ENCODE peak calls at places on chromosomes 4 and X, in six cellular contexts. One of them, this sample, is unnamed.

GRCh38 chr4:189979196-189980047 is 38.8 kb downstream of the FRG1 start:
- DNase-seq in fibroblast of villous mesenchyme: no peak
- DNase-seq in foreskin fibroblast: no peak
- DNase-seq in fibroblast of lung: no peak
- DNase-seq in sigmoid colon: no peak
- DNase-seq in ovary: no peak
- DNase-seq in this sample: no peak

GRCh38 chrX:15204130-15204751 is 65.6 kb downstream of the ASB9 start:
- DNase-seq in fibroblast of villous mesenchyme: no peak
- DNase-seq in foreskin fibroblast: no peak
- DNase-seq in fibroblast of lung: no peak
- DNase-seq in sigmoid colon: no peak
- DNase-seq in ovary: no peak
- DNase-seq in this sample: no peak

GRCh38 chr4:38804654-38805295 is at the start of gene TLR1:
- DNase-seq in fibroblast of villous mesenchyme: peak; percentile 61
- DNase-seq in foreskin fibroblast: peak; percentile 22
- DNase-seq in fibroblast of lung: peak; percentile 54
- DNase-seq in sigmoid colon: no peak
- DNase-seq in ovary: no peak
- DNase-seq in this sample: peak; percentile 60

GRCh38 chrX:95367286-95367685 is 1317.4 kb upstream of the DIAPH2 start:
- DNase-seq in fibroblast of villous mesenchyme: no peak
- DNase-seq in foreskin fibroblast: no peak
- DNase-seq in fibroblast of lung: no peak
- DNase-seq in sigmoid colon: no peak
- DNase-seq in ovary: no peak
- DNase-seq in this sample: no peak

GRCh38 chr4:2944882-2945526 is 18.2 kb downstream of the NOP14 start:
- DNase-seq in fibroblast of villous mesenchyme: no peak
- DNase-seq in foreskin fibroblast: no peak
- DNase-seq in fibroblast of lung: no peak
- DNase-seq in sigmoid colon: peak; percentile 52
- DNase-seq in ovary: no peak
- DNase-seq in this sample: no peak

GRCh38 chr4:25986807-25987206 is 72.8 kb downstream of the SMIM20 start:
- DNase-seq in fibroblast of villous mesenchyme: no peak
- DNase-seq in foreskin fibroblast: no peak
- DNase-seq in fibroblast of lung: no peak
- DNase-seq in sigmoid colon: no peak
- DNase-seq in ovary: no peak
- DNase-seq in this sample: no peak

GRCh38 chr4:162522724-162523123 is 358.9 kb upstream of the FSTL5 start:
- DNase-seq in fibroblast of villous mesenchyme: no peak
- DNase-seq in foreskin fibroblast: no peak
- DNase-seq in fibroblast of lung: peak; percentile 6
- DNase-seq in sigmoid colon: no peak
- DNase-seq in ovary: no peak
- DNase-seq in this sample: no peak

GRCh38 chr4:113157086-113157857 is 107.8 kb downstream of the ANK2 start:
- DNase-seq in fibroblast of villous mesenchyme: no peak
- DNase-seq in foreskin fibroblast: no peak
- DNase-seq in fibroblast of lung: no peak
- DNase-seq in sigmoid colon: no peak
- DNase-seq in ovary: no peak
- DNase-seq in this sample: no peak

GRCh38 chr4:8050555-8051206 is 107.9 kb downstream of the ABLIM2 start:
- DNase-seq in fibroblast of villous mesenchyme: peak; percentile 42
- DNase-seq in foreskin fibroblast: peak; percentile 12
- DNase-seq in fibroblast of lung: peak; percentile 42
- DNase-seq in sigmoid colon: peak; percentile 93
- DNase-seq in ovary: peak; percentile 89
- DNase-seq in this sample: peak; percentile 9

GRCh38 chr4:78603384-78603783 is 51.8 kb downstream of the ANXA3 start:
- DNase-seq in fibroblast of villous mesenchyme: no peak
- DNase-seq in foreskin fibroblast: no peak
- DNase-seq in fibroblast of lung: no peak
- DNase-seq in sigmoid colon: no peak
- DNase-seq in ovary: no peak
- DNase-seq in this sample: no peak

GRCh38 chr4:75860606-75861005 is 41.6 kb downstream of the PPEF2 start:
- DNase-seq in fibroblast of villous mesenchyme: no peak
- DNase-seq in foreskin fibroblast: no peak
- DNase-seq in fibroblast of lung: no peak
- DNase-seq in sigmoid colon: no peak
- DNase-seq in ovary: no peak
- DNase-seq in this sample: no peak

GRCh38 chr4:104940927-104941326 is 205.7 kb upstream of the TET2 start:
- DNase-seq in fibroblast of villous mesenchyme: no peak
- DNase-seq in foreskin fibroblast: no peak
- DNase-seq in fibroblast of lung: no peak
- DNase-seq in sigmoid colon: no peak
- DNase-seq in ovary: no peak
- DNase-seq in this sample: no peak

GRCh38 chr4:139798456-139798855 is 132.8 kb downstream of the MGST2 start:
- DNase-seq in fibroblast of villous mesenchyme: no peak
- DNase-seq in foreskin fibroblast: no peak
- DNase-seq in fibroblast of lung: peak; percentile 40
- DNase-seq in sigmoid colon: no peak
- DNase-seq in ovary: no peak
- DNase-seq in this sample: no peak

GRCh38 chr4:106809083-106809482 is 227.0 kb downstream of the DKK2 start:
- DNase-seq in fibroblast of villous mesenchyme: peak; percentile 53
- DNase-seq in foreskin fibroblast: peak; percentile 38
- DNase-seq in fibroblast of lung: peak; percentile 54
- DNase-seq in sigmoid colon: no peak
- DNase-seq in ovary: no peak
- DNase-seq in this sample: peak; percentile 37

GRCh38 chr4:31360786-31361185 is 640.6 kb downstream of the PCDH7 start:
- DNase-seq in fibroblast of villous mesenchyme: peak; percentile 64
- DNase-seq in foreskin fibroblast: no peak
- DNase-seq in fibroblast of lung: peak; percentile 77
- DNase-seq in sigmoid colon: no peak
- DNase-seq in ovary: no peak
- DNase-seq in this sample: peak; percentile 38

GRCh38 chr4:98657531-98658286 is 702 bp downstream of the TSPAN5 start:
- DNase-seq in fibroblast of villous mesenchyme: peak; percentile 80
- DNase-seq in foreskin fibroblast: peak; percentile 80
- DNase-seq in fibroblast of lung: peak; percentile 76
- DNase-seq in sigmoid colon: no peak
- DNase-seq in ovary: peak; percentile 26
- DNase-seq in this sample: no peak

GRCh38 chr4:48129307-48130014 is 4.6 kb downstream of the TXK start:
- DNase-seq in fibroblast of villous mesenchyme: no peak
- DNase-seq in foreskin fibroblast: no peak
- DNase-seq in fibroblast of lung: no peak
- DNase-seq in sigmoid colon: no peak
- DNase-seq in ovary: peak; percentile 7
- DNase-seq in this sample: no peak

GRCh38 chr4:140255467-140255866 is 101.5 kb upstream of the MAML3 start:
- DNase-seq in fibroblast of villous mesenchyme: no peak
- DNase-seq in foreskin fibroblast: no peak
- DNase-seq in fibroblast of lung: peak; percentile 64
- DNase-seq in sigmoid colon: no peak
- DNase-seq in ovary: no peak
- DNase-seq in this sample: no peak

GRCh38 chr4:2220016-2220620 is 21.8 kb downstream of the HAUS3 start:
- DNase-seq in fibroblast of villous mesenchyme: peak; percentile 71
- DNase-seq in foreskin fibroblast: peak; percentile 56
- DNase-seq in fibroblast of lung: peak; percentile 54
- DNase-seq in sigmoid colon: peak; percentile 77
- DNase-seq in ovary: peak; percentile 63
- DNase-seq in this sample: peak; percentile 53

GRCh38 chrX:21946925-21947641 is 6.6 kb downstream of the SMS start:
- DNase-seq in fibroblast of villous mesenchyme: peak; percentile 67
- DNase-seq in foreskin fibroblast: no peak
- DNase-seq in fibroblast of lung: peak; percentile 73
- DNase-seq in sigmoid colon: no peak
- DNase-seq in ovary: no peak
- DNase-seq in this sample: no peak

GRCh38 chr4:165872443-165873297 is at the start of gene TLL1:
- DNase-seq in fibroblast of villous mesenchyme: peak; percentile 10
- DNase-seq in foreskin fibroblast: no peak
- DNase-seq in fibroblast of lung: peak; percentile 31
- DNase-seq in sigmoid colon: no peak
- DNase-seq in ovary: no peak
- DNase-seq in this sample: no peak

GRCh38 chr4:8141935-8142334 is 16.7 kb downstream of the ABLIM2 start:
- DNase-seq in fibroblast of villous mesenchyme: no peak
- DNase-seq in foreskin fibroblast: no peak
- DNase-seq in fibroblast of lung: no peak
- DNase-seq in sigmoid colon: no peak
- DNase-seq in ovary: no peak
- DNase-seq in this sample: no peak

GRCh38 chrX:129777218-129777768 is 2.5 kb upstream of the SASH3 start:
- DNase-seq in fibroblast of villous mesenchyme: no peak
- DNase-seq in foreskin fibroblast: no peak
- DNase-seq in fibroblast of lung: no peak
- DNase-seq in sigmoid colon: no peak
- DNase-seq in ovary: no peak
- DNase-seq in this sample: no peak
- H3K4me3 ChIP-seq in fibroblast of villous mesenchyme: no peak overlapping the region
- H3K4me3 ChIP-seq in foreskin fibroblast: no peak overlapping the region
- H3K4me3 ChIP-seq in fibroblast of lung: no peak overlapping the region
- H3K4me3 ChIP-seq in sigmoid colon: no peak overlapping the region
- H3K4me3 ChIP-seq in ovary: no peak overlapping the region
- H3K4me3 ChIP-seq in this sample: no peak overlapping the region

GRCh38 chr4:107444-108429 is 16.6 kb upstream of the ZNF718 start:
- DNase-seq in fibroblast of villous mesenchyme: no peak
- DNase-seq in foreskin fibroblast: no peak
- DNase-seq in fibroblast of lung: no peak
- DNase-seq in sigmoid colon: no peak
- DNase-seq in ovary: no peak
- DNase-seq in this sample: no peak
- TF ChIP-seq CTCF in fibroblast of villous mesenchyme: no peak
- TF ChIP-seq CTCF in foreskin fibroblast: no peak
- TF ChIP-seq CTCF in fibroblast of lung: no peak
- TF ChIP-seq CTCF in sigmoid colon: no peak
- TF ChIP-seq CTCF in ovary: no peak
- TF ChIP-seq CTCF in this sample: no peak

DNA sequence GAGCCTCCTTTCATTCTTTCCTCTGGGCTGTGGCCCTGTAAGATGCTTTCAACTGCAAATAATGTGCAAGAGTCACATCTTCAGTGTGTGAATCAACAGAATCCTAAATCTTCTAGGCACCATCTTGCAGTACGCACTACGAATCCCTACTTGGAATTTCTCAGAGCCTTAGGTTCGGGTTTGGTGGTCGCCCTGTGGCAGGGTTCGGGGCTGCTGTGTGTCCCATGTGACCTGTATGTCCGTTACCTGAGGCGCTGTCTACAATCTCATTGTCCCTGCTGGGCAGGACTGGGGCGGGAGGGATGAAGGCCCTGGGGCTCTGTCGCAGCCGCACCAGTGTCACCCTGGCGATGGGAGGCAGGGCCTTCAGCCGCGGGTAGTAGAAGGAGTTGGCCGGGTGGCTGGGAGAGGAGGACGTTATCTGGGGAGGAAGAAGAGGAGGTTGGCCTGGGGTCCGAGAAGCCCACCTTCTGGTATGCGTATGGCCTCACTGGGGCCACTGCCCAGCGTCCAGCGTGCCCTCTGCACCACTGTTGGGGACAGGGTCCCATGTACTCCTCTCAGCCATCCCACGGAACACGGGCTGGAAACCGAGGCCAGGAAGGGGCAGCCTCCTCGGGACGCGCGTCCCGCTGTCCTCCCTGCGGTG is 2.1 kb downstream of the SPON2 start:
- DNase-seq in fibroblast of villous mesenchyme: no peak
- DNase-seq in foreskin fibroblast: no peak
- DNase-seq in fibroblast of lung: no peak
- DNase-seq in sigmoid colon: peak; percentile 63
- DNase-seq in ovary: no peak
- DNase-seq in this sample: no peak
- H3K4me3 ChIP-seq in fibroblast of villous mesenchyme: peak overlapping the region; percentile 89
- H3K4me3 ChIP-seq in foreskin fibroblast: peak overlapping the region; percentile 59
- H3K4me3 ChIP-seq in fibroblast of lung: peak overlapping the region; percentile 82
- H3K4me3 ChIP-seq in sigmoid colon: peak overlapping the region; percentile 50
- H3K4me3 ChIP-seq in ovary: no peak overlapping the region
- H3K4me3 ChIP-seq in this sample: no peak overlapping the region

GRCh38 chr4:87853108-87853507 is 20.3 kb downstream of the MEPE start:
- DNase-seq in fibroblast of villous mesenchyme: peak; percentile 65
- DNase-seq in foreskin fibroblast: no peak
- DNase-seq in fibroblast of lung: peak; percentile 41
- DNase-seq in sigmoid colon: no peak
- DNase-seq in ovary: no peak
- DNase-seq in this sample: peak; percentile 51
- TF ChIP-seq CTCF in fibroblast of villous mesenchyme: peak; percentile 46
- TF ChIP-seq CTCF in foreskin fibroblast: peak; percentile 36
- TF ChIP-seq CTCF in fibroblast of lung: peak; percentile 44
- TF ChIP-seq CTCF in sigmoid colon: no peak
- TF ChIP-seq CTCF in ovary: peak; percentile 48
- TF ChIP-seq CTCF in this sample: peak; percentile 37

DNA sequence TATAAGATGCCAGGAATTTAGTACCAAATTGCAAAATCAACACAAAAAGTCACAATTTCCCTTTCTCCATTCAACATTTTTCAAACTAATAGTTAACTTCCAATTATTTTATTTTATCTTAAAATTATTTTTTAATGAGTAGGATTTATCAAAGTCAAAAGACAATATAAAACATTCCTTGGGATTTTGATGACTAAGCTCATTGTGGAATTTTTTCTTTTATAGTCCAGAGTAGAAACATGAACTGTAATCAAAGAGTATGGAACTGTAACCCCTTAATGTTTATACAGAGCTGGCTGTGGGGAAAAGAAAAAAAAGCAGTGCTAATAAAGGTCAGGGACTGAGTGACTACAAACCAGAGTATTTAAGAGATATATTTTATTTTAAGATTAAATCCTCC is 368.6 kb upstream of the CPXCR1 start:
- DNase-seq in fibroblast of villous mesenchyme: no peak
- DNase-seq in foreskin fibroblast: no peak
- DNase-seq in fibroblast of lung: no peak
- DNase-seq in sigmoid colon: no peak
- DNase-seq in ovary: no peak
- DNase-seq in this sample: no peak
- H3K4me3 ChIP-seq in fibroblast of villous mesenchyme: no peak overlapping the region
- H3K4me3 ChIP-seq in foreskin fibroblast: no peak overlapping the region
- H3K4me3 ChIP-seq in fibroblast of lung: no peak overlapping the region
- H3K4me3 ChIP-seq in sigmoid colon: no peak overlapping the region
- H3K4me3 ChIP-seq in ovary: no peak overlapping the region
- H3K4me3 ChIP-seq in this sample: no peak overlapping the region

DNA sequence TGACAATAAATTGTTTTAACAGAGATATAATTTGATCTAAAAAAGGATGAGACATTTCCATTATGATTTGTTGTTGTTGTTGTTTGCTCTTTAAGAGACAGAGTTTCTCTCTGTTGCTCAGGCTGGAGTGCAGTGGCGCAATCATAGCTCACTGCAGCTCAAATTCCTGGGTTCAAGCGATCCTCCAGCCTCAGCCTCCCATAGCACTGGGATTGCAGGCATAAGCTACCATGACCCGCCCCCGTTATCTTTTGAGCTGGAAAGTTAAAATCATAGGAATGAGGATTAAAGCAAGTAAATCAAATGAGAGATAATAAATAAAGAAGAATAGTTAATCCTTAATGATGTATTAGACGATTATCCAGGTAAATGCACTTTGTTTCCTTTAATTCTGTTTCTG is 224.4 kb upstream of the SMIM31 start:
- DNase-seq in fibroblast of villous mesenchyme: no peak
- DNase-seq in foreskin fibroblast: no peak
- DNase-seq in fibroblast of lung: no peak
- DNase-seq in sigmoid colon: no peak
- DNase-seq in ovary: no peak
- DNase-seq in this sample: no peak
- TF ChIP-seq CTCF in fibroblast of villous mesenchyme: no peak
- TF ChIP-seq CTCF in foreskin fibroblast: no peak
- TF ChIP-seq CTCF in fibroblast of lung: no peak
- TF ChIP-seq CTCF in sigmoid colon: no peak
- TF ChIP-seq CTCF in ovary: no peak
- TF ChIP-seq CTCF in this sample: no peak